ENCODE peak calls at places on chromosomes 5 and 9, in five cellular contexts. P is HT1080, O is T-helper 2 cell, J is mucosa of gallbladder, K is trophoblast cell. M is an unnamed sample.

GRCh38 chr5:159106193-159106568 is 6.5 kb upstream of the EBF1 start:
- DNase-seq in P (no peak), O (no peak), J (no peak), K (no peak), M (no peak)

GRCh38 chr9:76342862-76343261 is 51.4 kb downstream of the RFK start:
- DNase-seq in P (no peak), O (no peak), J (no peak), K (no peak), M (no peak)

GRCh38 chr5:1725641-1726468 is 73.8 kb downstream of the MRPL36 start:
- DNase-seq in P (no peak), O (no peak), J (peak; percentile 7), K (no peak), M (no peak)

GRCh38 chr9:69885931-69886330 is 65.3 kb downstream of the CFAP95 start:
- DNase-seq in P (no peak), O (no peak), J (no peak), K (no peak), M (no peak)

GRCh38 chr9:133773889-133774655 is 35.9 kb upstream of the SARDH start:
- DNase-seq in P (no peak), O (no peak), J (no peak), K (no peak), M (peak; percentile 7)

GRCh38 chr5:10583663-10584572 is 20.0 kb downstream of the ANKRD33B start:
- DNase-seq in P (no peak), O (no peak), J (no peak), K (no peak), M (no peak)

GRCh38 chr5:117701067-117701466 is 1126.4 kb upstream of the SEMA6A start:
- DNase-seq in P (peak; percentile 1), O (no peak), J (no peak), K (no peak), M (no peak)

GRCh38 chr5:175548899-175549311 is 70.5 kb downstream of the SFXN1 start:
- DNase-seq in P (no peak), O (no peak), J (no peak), K (no peak), M (no peak)

GRCh38 chr5:139268364-139269202 is 25.0 kb upstream of the MATR3 start:
- DNase-seq in P (no peak), O (no peak), J (no peak), K (no peak), M (no peak)

GRCh38 chr5:157175071-157175612 is 5.5 kb upstream of the ITK start:
- DNase-seq in P (no peak), O (no peak), J (no peak), K (no peak), M (no peak)

GRCh38 chr5:39876146-39876545 is 451.4 kb upstream of the DAB2 start:
- DNase-seq in P (no peak), O (no peak), J (no peak), K (no peak), M (no peak)

GRCh38 chr5:37283214-37283820 is 34.1 kb upstream of the CPLANE1 start:
- DNase-seq in P (no peak), O (no peak), J (no peak), K (no peak), M (no peak)

GRCh38 chr5:153542536-153542935 is 52.1 kb downstream of the GRIA1 start:
- DNase-seq in P (peak; percentile 77), O (no peak), J (no peak), K (no peak), M (no peak)

GRCh38 chr5:102450313-102450990 is 48.3 kb downstream of the SLCO6A1 start:
- DNase-seq in P (peak; percentile 48), O (no peak), J (no peak), K (no peak), M (no peak)

GRCh38 chr9:114012126-114012525 is 66.0 kb downstream of the AMBP start:
- DNase-seq in P (no peak), O (no peak), J (peak; percentile 1), K (peak; percentile 79), M (no peak)

GRCh38 chr9:123353041-123353440 is 3.0 kb upstream of the CRB2 start:
- DNase-seq in P (no peak), O (no peak), J (no peak), K (no peak), M (no peak)

GRCh38 chr9:26904070-26904469 is 11.5 kb upstream of the CAAP1 start:
- DNase-seq in P (no peak), O (no peak), J (no peak), K (no peak), M (no peak)

M was measured in body of pancreas.